ENCODE peak calls at places on chromosomes 2 and 18, in nine cellular contexts. S is NCI-H748 treated with DMSO at 0.1 percent for 48 hours; E is NCI-H1105; T is kidney tubule cell; H is PC-3; C is activated naive CD4-positive, alpha-beta T cell treated with anti-CD3 and anti-CD28 coated beads, Interleukin-2, amount 10 ng/mL, durations not matched to agents 7 days and 5 days; V is CD8-positive, alpha-beta memory T cell; U is OCI-M1; D is choroid plexus epithelial cell. L is an unnamed sample.

GRCh38 chr2:96470636-96471035 is 34.5 kb downstream of the NEURL3 start:
- DNase-seq in H (no peak), S (no peak), E (no peak), C (peak; percentile 61), V (peak; percentile 43), U (no peak), T (peak; percentile 63), D (peak; percentile 17), L (no peak)

GRCh38 chr2:233686967-233687366 is 5.3 kb downstream of the UGT1A7 start:
- DNase-seq in S (no peak), T (no peak), C (no peak), U (no peak), E (no peak), V (no peak), D (no peak), H (no peak), L (no peak)

GRCh38 chr2:106886916-106887758 is 1.2 kb upstream of the ST6GAL2 start:
- DNase-seq in T (peak; percentile 79), V (no peak), D (peak; percentile 31), E (peak; percentile 72), S (peak; percentile 15), U (no peak), H (peak; percentile 92), C (no peak), L (peak; percentile 47)

GRCh38 chr2:216671081-216671411 is 24.3 kb downstream of the IGFBP5 start:
- DNase-seq in H (no peak), C (no peak), E (no peak), D (no peak), U (no peak), T (no peak), S (no peak), V (no peak), L (no peak)

GRCh38 chr2:204550738-204551137 is 5.5 kb downstream of the PARD3B start:
- DNase-seq in T (peak; percentile 68), H (peak; percentile 15), E (no peak), C (no peak), V (no peak), D (peak; percentile 74), S (no peak), U (no peak), L (peak; percentile 27)

GRCh38 chr2:65819963-65820362 is 387.6 kb upstream of the SPRED2 start:
- DNase-seq in T (no peak), D (no peak), V (no peak), E (no peak), C (no peak), H (no peak), S (no peak), U (no peak), L (no peak)

GRCh38 chr2:218260742-218261423 is at the start of gene GPBAR1:
- DNase-seq in H (no peak), E (no peak), T (peak; percentile 69), V (no peak), U (no peak), D (no peak), S (no peak), C (peak; percentile 21), L (no peak)

GRCh38 chr18:13893418-13893760 is 21.9 kb downstream of the MC2R start:
- DNase-seq in U (no peak), V (no peak), S (no peak), T (no peak), C (no peak), H (no peak), E (no peak), D (no peak), L (no peak)

GRCh38 chr2:26721267-26722032 is 28.9 kb downstream of the KCNK3 start:
- DNase-seq in S (no peak), E (no peak), H (no peak), C (no peak), U (peak; percentile 13), T (peak; percentile 66), D (no peak), V (no peak), L (no peak)

GRCh38 chr2:136874258-136874657 is 108.9 kb downstream of the THSD7B start:
- DNase-seq in V (no peak), U (peak; percentile 65), E (no peak), D (no peak), H (peak; percentile 53), S (peak; percentile 28), T (peak; percentile 46), C (no peak), L (peak; percentile 39)

GRCh38 chr2:188944442-188944841 is 29.7 kb upstream of the COL3A1 start:
- DNase-seq in E (no peak), T (no peak), H (no peak), V (no peak), D (no peak), C (no peak), U (no peak), S (no peak), L (no peak)

GRCh38 chr2:187618813-187619212 is 64.6 kb upstream of the TFPI start:
- DNase-seq in H (no peak), V (no peak), D (peak; percentile 82), S (no peak), T (peak; percentile 20), C (no peak), U (no peak), E (no peak), L (peak; percentile 15)

GRCh38 chr2:66189598-66189997 is 245.3 kb upstream of the MEIS1 start:
- DNase-seq in C (no peak), S (no peak), D (peak; percentile 21), V (no peak), H (no peak), E (no peak), T (no peak), U (no peak), L (peak; percentile 90)

GRCh38 chr2:237861-238260 is 26.0 kb downstream of the SH3YL1 start:
- DNase-seq in C (no peak), E (no peak), S (no peak), V (no peak), T (no peak), D (no peak), H (no peak), U (no peak), L (no peak)

GRCh38 chr2:62569907-62570793 is 64.2 kb upstream of the TMEM17 start:
- DNase-seq in D (no peak), E (no peak), U (no peak), S (no peak), C (no peak), H (no peak), V (no peak), T (peak; percentile 66), L (no peak)

GRCh38 chr2:218370410-218371063 is 11.5 kb upstream of the SLC11A1 start:
- DNase-seq in C (no peak), V (no peak), D (peak; percentile 75), E (no peak), U (no peak), S (no peak), H (no peak), T (no peak), L (no peak)

GRCh38 chr2:122144884-122145283 is 389.4 kb downstream of the TSN start:
- DNase-seq in S (no peak), U (no peak), D (no peak), C (no peak), V (no peak), E (no peak), H (no peak), T (no peak), L (no peak)

GRCh38 chr2:160469615-160470204 is 23.9 kb downstream of the RBMS1 start:
- DNase-seq in V (no peak), H (no peak), T (no peak), S (no peak), U (no peak), E (no peak), D (no peak), C (no peak), L (no peak)

GRCh38 chr2:58535182-58535581 is 294.1 kb upstream of the FANCL start:
- DNase-seq in T (peak; percentile 38), S (peak; percentile 70), C (no peak), U (no peak), D (no peak), V (no peak), E (peak; percentile 87), H (no peak), L (no peak)

GRCh38 chr2:189566046-189566445 is 14.5 kb downstream of the SLC40A1 start:
- DNase-seq in C (no peak), T (no peak), S (no peak), E (no peak), D (peak; percentile 55), H (no peak), U (no peak), V (no peak), L (no peak)

GRCh38 chr2:7825591-7826312 is 856.1 kb upstream of the ID2 start:
- DNase-seq in V (no peak), D (peak; percentile 88), U (no peak), C (no peak), T (peak; percentile 97), H (peak; percentile 96), E (no peak), S (peak; percentile 37), L (peak; percentile 91)

GRCh38 chr2:127153691-127154158 is 46.8 kb upstream of the BIN1 start:
- DNase-seq in S (no peak), E (no peak), U (no peak), H (peak; percentile 91), C (no peak), V (no peak), T (peak; percentile 94), D (peak; percentile 85), L (peak; percentile 70)

GRCh38 chr2:66481100-66481549 is 46.2 kb downstream of the MEIS1 start:
- DNase-seq in H (no peak), V (no peak), S (no peak), D (peak; percentile 43), U (peak; percentile 91), T (peak; percentile 17), C (no peak), E (no peak), L (peak; percentile 45)

GRCh38 chr2:105598853-105599252 is 145.9 kb upstream of the NCK2 start:
- DNase-seq in H (no peak), S (no peak), U (no peak), C (no peak), T (no peak), V (peak; percentile 16), D (no peak), E (no peak), L (no peak)

GRCh38 chr18:54964741-54965140 is 5.5 kb upstream of the CCDC68 start:
- DNase-seq in C (no peak), U (no peak), E (no peak), T (no peak), V (no peak), S (no peak), D (peak; percentile 77), H (no peak), L (no peak)

GRCh38 chr18:8801263-8801901 is 96.0 kb downstream of the MTCL1 start:
- DNase-seq in D (peak; percentile 92), U (no peak), T (peak; percentile 36), H (peak; percentile 89), C (no peak), E (no peak), S (no peak), V (no peak), L (peak; percentile 80)

GRCh38 chr18:2822213-2822612 is 24.6 kb upstream of the EMILIN2 start:
- DNase-seq in E (no peak), U (no peak), T (no peak), S (no peak), C (no peak), D (no peak), H (no peak), V (no peak), L (no peak)

GRCh38 chr18:56807883-56808282 is 156.7 kb downstream of the WDR7 start:
- DNase-seq in U (peak; percentile 41), C (no peak), E (no peak), H (no peak), S (no peak), T (no peak), V (no peak), D (no peak), L (no peak)

GRCh38 chr2:45494275-45494977 is 116.6 kb downstream of the SRBD1 start:
- DNase-seq in H (peak; percentile 83), V (peak; percentile 32), E (peak; percentile 9), C (no peak), U (peak; percentile 63), T (peak; percentile 64), S (peak; percentile 63), D (peak; percentile 91), L (peak; percentile 73)

GRCh38 chr2:673615-674318 is 3.4 kb downstream of the TMEM18 start:
- DNase-seq in C (no peak), U (no peak), T (peak; percentile 60), S (no peak), E (no peak), H (peak; percentile 76), V (no peak), D (peak; percentile 48), L (no peak)

GRCh38 chr2:179569834-179570233 is 291.6 kb downstream of the ZNF385B start:
- DNase-seq in H (peak; percentile 68), C (no peak), D (peak; percentile 85), V (no peak), E (no peak), U (peak; percentile 35), S (no peak), T (peak; percentile 36), L (peak; percentile 81)

L was measured in epithelial cell of esophagus.